ENCODE peak calls at places on chromosome 22, in seven cellular contexts. One of them, this sample, is unnamed.

GRCh38 chr22:24521791-24522245 is 26.7 kb downstream of the UPB1 start:
- DNase-seq in naive thymus-derived CD4-positive, alpha-beta T cell: peak
- DNase-seq in spleen: no peak
- DNase-seq in PC-3: peak
- DNase-seq in lung: peak
- DNase-seq in fibroblast of pulmonary artery: peak
- DNase-seq in A549: peak
- DNase-seq in this sample: peak

GRCh38 chr22:46941958-46942815 is 179.7 kb downstream of the TBC1D22A start:
- DNase-seq in naive thymus-derived CD4-positive, alpha-beta T cell: no peak
- DNase-seq in spleen: no peak
- DNase-seq in PC-3: no peak
- DNase-seq in lung: no peak
- DNase-seq in fibroblast of pulmonary artery: no peak
- DNase-seq in A549: no peak
- DNase-seq in this sample: no peak

GRCh38 chr22:21947040-21948014 is 5.3 kb downstream of the PPM1F start:
- DNase-seq in naive thymus-derived CD4-positive, alpha-beta T cell: no peak
- DNase-seq in spleen: peak
- DNase-seq in PC-3: peak
- DNase-seq in lung: no peak
- DNase-seq in fibroblast of pulmonary artery: peak
- DNase-seq in A549: peak
- DNase-seq in this sample: peak

GRCh38 chr22:25874327-25874726 is 132.3 kb downstream of the MYO18B start:
- DNase-seq in naive thymus-derived CD4-positive, alpha-beta T cell: no peak
- DNase-seq in spleen: no peak
- DNase-seq in PC-3: no peak
- DNase-seq in lung: no peak
- DNase-seq in fibroblast of pulmonary artery: no peak
- DNase-seq in A549: no peak
- DNase-seq in this sample: no peak

GRCh38 chr22:30298005-30298701 is 8.8 kb upstream of the CASTOR1 start:
- DNase-seq in naive thymus-derived CD4-positive, alpha-beta T cell: no peak
- DNase-seq in spleen: no peak
- DNase-seq in PC-3: peak
- DNase-seq in lung: peak
- DNase-seq in fibroblast of pulmonary artery: no peak
- DNase-seq in A549: no peak
- DNase-seq in this sample: no peak

GRCh38 chr22:46990937-46991520 is 228.6 kb downstream of the TBC1D22A start:
- DNase-seq in naive thymus-derived CD4-positive, alpha-beta T cell: no peak
- DNase-seq in spleen: no peak
- DNase-seq in PC-3: no peak
- DNase-seq in lung: no peak
- DNase-seq in fibroblast of pulmonary artery: no peak
- DNase-seq in A549: no peak
- DNase-seq in this sample: no peak

GRCh38 chr22:31155425-31155824 is 4.6 kb upstream of the RNF185 start:
- DNase-seq in naive thymus-derived CD4-positive, alpha-beta T cell: no peak
- DNase-seq in spleen: no peak
- DNase-seq in PC-3: no peak
- DNase-seq in lung: no peak
- DNase-seq in fibroblast of pulmonary artery: peak
- DNase-seq in A549: no peak
- DNase-seq in this sample: no peak

GRCh38 chr22:41828516-41828915 is 4.4 kb upstream of the SREBF2 start:
- DNase-seq in naive thymus-derived CD4-positive, alpha-beta T cell: no peak
- DNase-seq in spleen: no peak
- DNase-seq in PC-3: no peak
- DNase-seq in lung: no peak
- DNase-seq in fibroblast of pulmonary artery: no peak
- DNase-seq in A549: no peak
- DNase-seq in this sample: no peak

GRCh38 chr22:40240671-40241070 is 62.9 kb downstream of the TNRC6B start:
- DNase-seq in naive thymus-derived CD4-positive, alpha-beta T cell: no peak
- DNase-seq in spleen: no peak
- DNase-seq in PC-3: peak
- DNase-seq in lung: no peak
- DNase-seq in fibroblast of pulmonary artery: no peak
- DNase-seq in A549: no peak
- DNase-seq in this sample: no peak

GRCh38 chr22:41920271-41920976 is 5.5 kb upstream of the SHISA8 start:
- DNase-seq in naive thymus-derived CD4-positive, alpha-beta T cell: no peak
- DNase-seq in spleen: peak
- DNase-seq in PC-3: no peak
- DNase-seq in lung: no peak
- DNase-seq in fibroblast of pulmonary artery: no peak
- DNase-seq in A549: no peak
- DNase-seq in this sample: no peak

GRCh38 chr22:37559901-37560681 is at the start of gene CDC42EP1:
- DNase-seq in naive thymus-derived CD4-positive, alpha-beta T cell: no peak
- DNase-seq in spleen: no peak
- DNase-seq in PC-3: peak
- DNase-seq in lung: no peak
- DNase-seq in fibroblast of pulmonary artery: peak
- DNase-seq in A549: peak
- DNase-seq in this sample: no peak

GRCh38 chr22:39664485-39665200 is 94.1 kb downstream of the CACNA1I start:
- DNase-seq in naive thymus-derived CD4-positive, alpha-beta T cell: peak
- DNase-seq in spleen: no peak
- DNase-seq in PC-3: no peak
- DNase-seq in lung: no peak
- DNase-seq in fibroblast of pulmonary artery: no peak
- DNase-seq in A549: no peak
- DNase-seq in this sample: no peak

GRCh38 chr22:37206118-37206840 is 6.0 kb downstream of the SSTR3 start:
- DNase-seq in naive thymus-derived CD4-positive, alpha-beta T cell: no peak
- DNase-seq in spleen: peak
- DNase-seq in PC-3: no peak
- DNase-seq in lung: no peak
- DNase-seq in fibroblast of pulmonary artery: no peak
- DNase-seq in A549: no peak
- DNase-seq in this sample: no peak

GRCh38 chr22:41915035-41915782 is at the start of gene SHISA8:
- DNase-seq in naive thymus-derived CD4-positive, alpha-beta T cell: peak
- DNase-seq in spleen: peak
- DNase-seq in PC-3: peak
- DNase-seq in lung: no peak
- DNase-seq in fibroblast of pulmonary artery: peak
- DNase-seq in A549: no peak
- DNase-seq in this sample: no peak

GRCh38 chr22:42797021-42797420 is 60.1 kb downstream of the ARFGAP3 start:
- DNase-seq in naive thymus-derived CD4-positive, alpha-beta T cell: no peak
- DNase-seq in spleen: no peak
- DNase-seq in PC-3: no peak
- DNase-seq in lung: no peak
- DNase-seq in fibroblast of pulmonary artery: peak
- DNase-seq in A549: no peak
- DNase-seq in this sample: no peak

GRCh38 chr22:22037740-22038139 is 55.2 kb upstream of the TOP3B start:
- DNase-seq in naive thymus-derived CD4-positive, alpha-beta T cell: no peak
- DNase-seq in spleen: no peak
- DNase-seq in PC-3: peak
- DNase-seq in lung: no peak
- DNase-seq in fibroblast of pulmonary artery: peak
- DNase-seq in A549: no peak
- DNase-seq in this sample: peak

DNA sequence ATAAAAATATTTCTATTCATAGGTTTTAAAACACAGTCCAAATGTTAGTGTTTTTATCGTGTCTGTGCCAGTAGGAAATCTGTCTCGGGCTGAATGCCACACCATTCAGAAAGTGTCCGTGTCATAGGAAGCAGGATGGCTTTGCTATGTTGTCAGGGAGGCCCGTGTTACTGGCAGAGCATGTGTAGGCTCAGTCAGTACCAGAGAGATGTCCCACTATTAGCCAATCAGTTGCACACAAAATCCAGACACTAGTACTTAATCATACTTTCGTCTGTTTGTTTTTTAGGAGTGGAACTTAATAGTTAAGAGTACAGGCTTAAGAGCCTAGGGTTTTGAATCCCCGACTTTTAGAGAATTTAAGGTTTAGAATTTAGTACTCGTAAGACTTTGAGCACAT is 30.2 kb upstream of the SYN3 start:
- DNase-seq in naive thymus-derived CD4-positive, alpha-beta T cell: no peak
- DNase-seq in spleen: no peak
- DNase-seq in PC-3: no peak
- DNase-seq in lung: no peak
- DNase-seq in fibroblast of pulmonary artery: no peak
- DNase-seq in A549: no peak
- DNase-seq in this sample: no peak
- H3K4me3 ChIP-seq in naive thymus-derived CD4-positive, alpha-beta T cell: no peak
- H3K4me3 ChIP-seq in spleen: no peak
- H3K4me3 ChIP-seq in PC-3: no peak
- H3K4me3 ChIP-seq in lung: no peak
- H3K4me3 ChIP-seq in fibroblast of pulmonary artery: no peak
- H3K4me3 ChIP-seq in A549: no peak
- H3K4me3 ChIP-seq in this sample: no peak

GRCh38 chr22:43860831-43861230 is 1.5 kb downstream of the SULT4A1 start:
- DNase-seq in naive thymus-derived CD4-positive, alpha-beta T cell: no peak
- DNase-seq in spleen: peak
- DNase-seq in PC-3: no peak
- DNase-seq in lung: no peak
- DNase-seq in fibroblast of pulmonary artery: no peak
- DNase-seq in A549: no peak
- DNase-seq in this sample: no peak

GRCh38 chr22:43860126-43860525 is 2.2 kb downstream of the SULT4A1 start:
- DNase-seq in naive thymus-derived CD4-positive, alpha-beta T cell: no peak
- DNase-seq in spleen: peak
- DNase-seq in PC-3: no peak
- DNase-seq in lung: no peak
- DNase-seq in fibroblast of pulmonary artery: no peak
- DNase-seq in A549: no peak
- DNase-seq in this sample: no peak

GRCh38 chr22:43862074-43862881 is at the start of gene SULT4A1:
- DNase-seq in naive thymus-derived CD4-positive, alpha-beta T cell: no peak
- DNase-seq in spleen: peak
- DNase-seq in PC-3: no peak
- DNase-seq in lung: no peak
- DNase-seq in fibroblast of pulmonary artery: peak
- DNase-seq in A549: no peak
- DNase-seq in this sample: no peak

GRCh38 chr22:43861529-43861928 is 784 bp downstream of the SULT4A1 start:
- DNase-seq in naive thymus-derived CD4-positive, alpha-beta T cell: no peak
- DNase-seq in spleen: peak
- DNase-seq in PC-3: no peak
- DNase-seq in lung: no peak
- DNase-seq in fibroblast of pulmonary artery: peak
- DNase-seq in A549: no peak
- DNase-seq in this sample: no peak

DNA sequence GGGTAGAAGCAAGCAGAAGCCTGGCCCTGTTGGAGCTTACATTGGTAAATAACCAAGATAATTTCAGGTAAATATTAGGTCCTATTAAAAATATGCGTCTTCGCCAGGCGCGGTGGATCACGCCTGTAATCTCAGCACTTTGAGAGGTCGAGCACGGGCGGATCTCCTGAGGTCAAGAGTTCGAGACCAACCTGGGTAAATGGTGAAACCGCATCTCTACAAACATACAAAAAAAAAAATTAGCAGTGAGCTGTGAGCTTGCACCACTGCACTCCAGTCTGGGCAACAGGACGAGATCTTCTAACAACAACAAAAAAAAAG is 529 bp upstream of the SULT4A1 start:
- DNase-seq in naive thymus-derived CD4-positive, alpha-beta T cell: no peak
- DNase-seq in spleen: no peak
- DNase-seq in PC-3: no peak
- DNase-seq in lung: no peak
- DNase-seq in fibroblast of pulmonary artery: no peak
- DNase-seq in A549: no peak
- DNase-seq in this sample: no peak
- H3K4me3 ChIP-seq in naive thymus-derived CD4-positive, alpha-beta T cell: no peak
- H3K4me3 ChIP-seq in spleen: no peak
- H3K4me3 ChIP-seq in PC-3: no peak
- H3K4me3 ChIP-seq in lung: no peak
- H3K4me3 ChIP-seq in fibroblast of pulmonary artery: peak
- H3K4me3 ChIP-seq in A549: peak
- H3K4me3 ChIP-seq in this sample: no peak

GRCh38 chr22:35913925-35914324 is 114.7 kb downstream of the RBFOX2 start:
- DNase-seq in naive thymus-derived CD4-positive, alpha-beta T cell: no peak
- DNase-seq in spleen: no peak
- DNase-seq in PC-3: no peak
- DNase-seq in lung: no peak
- DNase-seq in fibroblast of pulmonary artery: no peak
- DNase-seq in A549: no peak
- DNase-seq in this sample: no peak

GRCh38 chr22:35912668-35913067 is 116.0 kb downstream of the RBFOX2 start:
- DNase-seq in naive thymus-derived CD4-positive, alpha-beta T cell: no peak
- DNase-seq in spleen: no peak
- DNase-seq in PC-3: no peak
- DNase-seq in lung: no peak
- DNase-seq in fibroblast of pulmonary artery: no peak
- DNase-seq in A549: no peak
- DNase-seq in this sample: no peak

GRCh38 chr22:35910013-35910860 is 118.4 kb downstream of the RBFOX2 start:
- DNase-seq in naive thymus-derived CD4-positive, alpha-beta T cell: no peak
- DNase-seq in spleen: no peak
- DNase-seq in PC-3: no peak
- DNase-seq in lung: no peak
- DNase-seq in fibroblast of pulmonary artery: peak
- DNase-seq in A549: no peak
- DNase-seq in this sample: no peak

GRCh38 chr22:35911877-35912276 is 116.7 kb downstream of the RBFOX2 start:
- DNase-seq in naive thymus-derived CD4-positive, alpha-beta T cell: no peak
- DNase-seq in spleen: no peak
- DNase-seq in PC-3: peak
- DNase-seq in lung: no peak
- DNase-seq in fibroblast of pulmonary artery: no peak
- DNase-seq in A549: no peak
- DNase-seq in this sample: no peak

GRCh38 chr22:35910926-35911325 is 117.7 kb downstream of the RBFOX2 start:
- DNase-seq in naive thymus-derived CD4-positive, alpha-beta T cell: no peak
- DNase-seq in spleen: no peak
- DNase-seq in PC-3: no peak
- DNase-seq in lung: no peak
- DNase-seq in fibroblast of pulmonary artery: no peak
- DNase-seq in A549: no peak
- DNase-seq in this sample: no peak
- H3K4me3 ChIP-seq in naive thymus-derived CD4-positive, alpha-beta T cell: no peak
- H3K4me3 ChIP-seq in spleen: no peak
- H3K4me3 ChIP-seq in PC-3: no peak
- H3K4me3 ChIP-seq in lung: no peak
- H3K4me3 ChIP-seq in fibroblast of pulmonary artery: no peak
- H3K4me3 ChIP-seq in A549: no peak
- H3K4me3 ChIP-seq in this sample: no peak

DNA sequence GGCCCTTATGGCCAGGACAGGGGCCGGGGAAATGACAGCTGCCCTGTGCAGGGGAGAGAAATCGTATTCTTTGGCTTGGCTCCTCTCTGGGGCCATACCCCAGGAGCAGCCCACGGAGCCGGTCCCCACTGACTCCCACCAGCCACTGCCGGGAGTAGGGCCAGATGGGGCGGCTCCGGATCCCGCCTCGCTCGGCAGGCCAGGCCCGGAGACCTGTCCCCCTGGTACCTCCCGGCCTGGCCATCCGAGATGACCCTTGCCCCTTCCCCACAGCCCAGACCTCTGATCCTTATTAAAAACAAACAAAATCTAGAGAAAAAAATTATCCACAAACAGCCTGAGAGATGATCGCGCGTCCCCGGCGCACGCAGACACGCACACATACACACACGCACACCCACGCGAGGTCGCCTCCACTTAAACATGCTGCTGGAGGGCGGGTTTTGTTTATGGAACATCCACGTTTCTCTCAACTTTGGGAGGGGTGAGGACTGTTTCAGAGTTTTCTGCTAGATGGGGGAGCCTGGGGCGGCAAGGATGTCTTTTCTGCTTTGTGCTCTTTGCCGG is 59.1 kb downstream of the IGLL1 start:
- DNase-seq in naive thymus-derived CD4-positive, alpha-beta T cell: no peak
- DNase-seq in spleen: peak
- DNase-seq in PC-3: no peak
- DNase-seq in lung: no peak
- DNase-seq in fibroblast of pulmonary artery: peak
- DNase-seq in A549: peak
- DNase-seq in this sample: peak
- H3K4me3 ChIP-seq in naive thymus-derived CD4-positive, alpha-beta T cell: no peak
- H3K4me3 ChIP-seq in spleen: peak
- H3K4me3 ChIP-seq in PC-3: peak
- H3K4me3 ChIP-seq in lung: no peak
- H3K4me3 ChIP-seq in fibroblast of pulmonary artery: peak
- H3K4me3 ChIP-seq in A549: peak
- H3K4me3 ChIP-seq in this sample: peak

This sample was measured in brain microvascular endothelial cell.